ENCODE peak calls at places on chromosomes 16 and 17, in six cellular contexts. B is ovary, K is HCT116, T is SJSA1, Y is mesendoderm, A is heart left ventricle. I is an unnamed sample. For H3K4me1, the result is how much of the 10 kb centered on the place peaks cover.

GRCh38 chr16:67430504-67431076 is 331 bp upstream of the HSD11B2 start:
- DNase-seq in B (peak), K (no peak), T (no peak), Y (no peak), A (no peak), I (no peak)

GRCh38 chr17:81018044-81018802 is 16.7 kb upstream of the BAIAP2 start:
- DNase-seq in B (peak), K (no peak), T (peak), Y (no peak), A (no peak), I (no peak)

GRCh38 chr17:66602659-66603363 is 232.1 kb upstream of the CACNG5 start:
- DNase-seq in B (no peak), K (no peak), T (no peak), Y (no peak), A (peak), I (no peak)

GRCh38 chr16:84922351-84923135 is 88.8 kb downstream of the ZDHHC7 start:
- DNase-seq in B (peak), K (no peak), T (no peak), Y (no peak), A (peak), I (no peak)

GRCh38 chr16:50666658-50667496 is 14.2 kb downstream of the SNX20 start:
- DNase-seq in B (no peak), K (no peak), T (no peak), Y (no peak), A (no peak), I (no peak)

GRCh38 chr16:53053967-53054669 is 673 bp upstream of the CHD9 start:
- DNase-seq in B (peak), K (no peak), T (no peak), Y (peak), A (peak), I (no peak)

GRCh38 chr16:66457888-66458287 is 30.8 kb downstream of the BEAN1 start:
- DNase-seq in B (no peak), K (no peak), T (peak), Y (peak), A (no peak), I (no peak)

GRCh38 chr17:62696256-62696655 is 68.8 kb downstream of the MRC2 start:
- DNase-seq in B (no peak), K (no peak), T (no peak), Y (no peak), A (no peak), I (no peak)

GRCh38 chr17:66341462-66341861 is 39.0 kb downstream of the PRKCA start:
- DNase-seq in B (no peak), K (no peak), T (no peak), Y (no peak), A (no peak), I (no peak)

GRCh38 chr17:17911003-17911613 is 61.1 kb downstream of the TOM1L2 start:
- DNase-seq in B (no peak), K (no peak), T (no peak), Y (no peak), A (no peak), I (no peak)

GRCh38 chr17:73593249-73593965 is 50.8 kb downstream of the SDK2 start:
- DNase-seq in B (no peak), K (no peak), T (no peak), Y (no peak), A (no peak), I (no peak)
- H3K4me1 ChIP-seq in B (under half), K (under half), T (under half), Y (under half), A (under half), I (half or more)

GRCh38 chr17:12664894-12665262 is 812 bp upstream of the MYOCD start:
- DNase-seq in B (no peak), K (no peak), T (no peak), Y (peak), A (no peak), I (no peak)
- H3K27ac ChIP-seq in B (peak), K (no peak), T (peak), Y (no peak), A (peak), I (no peak)

GRCh38 chr17:32927201-32927723 is 691 bp upstream of the TMEM98 start:
- DNase-seq in B (no peak), K (no peak), T (no peak), Y (no peak), A (no peak), I (no peak)
- H3K4me1 ChIP-seq in B (under half), K (under half), T (under half), Y (under half), A (under half), I (under half)

GRCh38 chr16:660132-660458 is 7.8 kb upstream of the RHOT2 start:
- DNase-seq in B (no peak), K (no peak), T (no peak), Y (no peak), A (no peak), I (no peak)
- H3K27ac ChIP-seq in B (peak), K (peak), T (no peak), Y (no peak), A (no peak), I (no peak)

GRCh38 chr17:1765576-1765975 is 3.7 kb downstream of the SERPINF1 start:
- DNase-seq in B (no peak), K (no peak), T (no peak), Y (no peak), A (no peak), I (no peak)

GRCh38 chr17:1762906-1763829 is 1.3 kb downstream of the SERPINF1 start:
- DNase-seq in B (peak), K (no peak), T (peak), Y (no peak), A (peak), I (no peak)

GRCh38 chr17:1766382-1767135 is 4.7 kb downstream of the SERPINF1 start:
- DNase-seq in B (no peak), K (no peak), T (no peak), Y (no peak), A (no peak), I (no peak)

GRCh38 chr17:1762233-1762905 is 509 bp downstream of the SERPINF1 start:
- DNase-seq in B (peak), K (no peak), T (no peak), Y (no peak), A (peak), I (no peak)

GRCh38 chr17:1764274-1764673 is 2.4 kb downstream of the SERPINF1 start:
- DNase-seq in B (peak), K (no peak), T (peak), Y (no peak), A (peak), I (peak)
- H3K4me1 ChIP-seq in B (under half), K (under half), T (under half), Y (under half), A (under half), I (under half)

DNA sequence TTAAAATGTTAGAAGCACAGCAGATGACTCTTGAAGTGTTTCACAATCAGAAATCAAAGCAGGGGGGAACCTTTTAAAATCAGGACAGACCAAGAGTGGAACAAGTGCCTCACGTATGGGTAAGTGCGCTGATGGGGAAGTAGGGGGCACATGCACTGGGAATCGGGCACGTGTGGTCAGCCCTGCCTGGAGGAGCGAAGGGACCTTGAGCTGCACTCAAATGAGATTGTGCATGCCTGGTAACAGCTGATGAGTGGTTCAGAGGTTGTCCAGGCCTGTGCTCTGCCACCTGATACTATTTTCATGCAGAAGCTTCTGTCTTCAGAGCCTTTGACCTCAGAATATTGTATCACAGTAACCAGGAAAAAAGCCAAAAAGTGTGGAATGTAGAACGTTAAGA is 13.7 kb upstream of the XYLT2 start:
- DNase-seq in B (no peak), K (no peak), T (no peak), Y (no peak), A (no peak), I (no peak)
- H3K27ac ChIP-seq in B (no peak), K (no peak), T (no peak), Y (no peak), A (no peak), I (no peak)

GRCh38 chr17:78736526-78737079 is 45.5 kb downstream of the CYTH1 start:
- DNase-seq in B (no peak), K (peak), T (no peak), Y (peak), A (peak), I (peak)
- H3K4me1 ChIP-seq in B (under half), K (under half), T (under half), Y (under half), A (under half), I (half or more)

GRCh38 chr16:87954361-87954760 is 3.1 kb downstream of the BANP start:
- DNase-seq in B (no peak), K (no peak), T (no peak), Y (no peak), A (no peak), I (no peak)
- H3K27ac ChIP-seq in B (no peak), K (no peak), T (no peak), Y (no peak), A (no peak), I (peak)

GRCh38 chr17:4514779-4515178 is 16.1 kb downstream of the SPNS2 start:
- DNase-seq in B (no peak), K (no peak), T (no peak), Y (no peak), A (no peak), I (no peak)

GRCh38 chr17:4515501-4515900 is 16.8 kb downstream of the SPNS2 start:
- DNase-seq in B (no peak), K (no peak), T (no peak), Y (no peak), A (no peak), I (no peak)

GRCh38 chr17:4512156-4513112 is 13.8 kb downstream of the SPNS2 start:
- DNase-seq in B (no peak), K (no peak), T (no peak), Y (no peak), A (no peak), I (no peak)

GRCh38 chr17:4513113-4514032 is 14.7 kb downstream of the SPNS2 start:
- DNase-seq in B (no peak), K (no peak), T (no peak), Y (no peak), A (no peak), I (no peak)

DNA sequence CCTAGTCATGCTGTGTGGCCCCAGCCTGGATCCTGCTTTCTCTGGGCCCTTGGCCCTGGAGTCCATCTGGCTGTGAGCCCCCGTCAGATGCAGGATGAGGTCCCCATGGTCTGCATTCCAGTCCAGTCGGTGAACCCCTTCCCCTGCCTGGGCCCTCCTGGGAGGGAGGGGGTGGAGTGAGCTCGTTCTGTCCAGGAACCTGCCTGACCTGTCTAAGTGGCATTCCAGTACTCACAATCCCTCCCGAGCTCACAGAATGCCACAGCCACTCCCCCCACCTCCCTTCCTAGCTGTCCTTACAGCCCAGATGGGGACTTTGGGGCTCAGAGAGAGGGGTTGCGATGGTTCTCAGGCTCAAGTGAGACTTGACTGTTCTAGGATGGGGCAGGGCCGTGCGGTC is 15.5 kb downstream of the SPNS2 start:
- DNase-seq in B (no peak), K (no peak), T (no peak), Y (peak), A (no peak), I (no peak)
- H3K4me1 ChIP-seq in B (under half), K (under half), T (under half), Y (under half), A (under half), I (under half)